ENCODE peak calls at places on chromosome 18, in seven cellular contexts. X is CD4-positive, alpha-beta T cell; U is A549; Z is WTC11; H is endothelial cell; Q is GM13976; Y is progenitor cell of endocrine pancreas. D is an unnamed sample.
A peak's percentile ranks its signal among the peaks of the same experiment; 100 is the strongest.

GRCh38 chr18:79856119-79857080 is 58.7 kb downstream of the KCNG2 start:
- DNase-seq in X (no peak), Y (no peak), Q (peak; percentile 77), Z (peak; percentile 49), U (peak; percentile 10), H (peak; percentile 44), D (no peak)

GRCh38 chr18:80107396-80107795 is 1.7 kb upstream of the ADNP2 start:
- DNase-seq in Q (no peak), H (no peak), X (no peak), Z (no peak), U (no peak), Y (no peak), D (no peak)

GRCh38 chr18:10923671-10924070 is 225.7 kb downstream of the PIEZO2 start:
- DNase-seq in Q (no peak), H (no peak), U (no peak), X (no peak), Z (no peak), Y (no peak), D (no peak)

GRCh38 chr18:26133652-26134051 is at the start of gene PSMA8:
- DNase-seq in Z (peak; percentile 45), Q (peak; percentile 40), U (no peak), X (peak; percentile 62), Y (no peak), H (peak; percentile 39), D (peak; percentile 22)

GRCh38 chr18:43312891-43313290 is 35.6 kb upstream of the SYT4 start:
- DNase-seq in Y (no peak), Z (no peak), Q (no peak), X (no peak), U (no peak), H (no peak), D (no peak)

GRCh38 chr18:23640023-23640422 is 22.7 kb downstream of the ANKRD29 start:
- DNase-seq in U (no peak), Q (no peak), X (no peak), Y (no peak), H (no peak), Z (no peak), D (no peak)

GRCh38 chr18:40124107-40124506 is 1830.9 kb upstream of the PIK3C3 start:
- DNase-seq in X (no peak), U (no peak), H (no peak), Y (no peak), Q (no peak), Z (no peak), D (no peak)

GRCh38 chr18:3330622-3331021 is 68.7 kb downstream of the MYL12B start:
- DNase-seq in U (no peak), Y (no peak), H (no peak), Z (no peak), Q (no peak), X (no peak), D (no peak)

GRCh38 chr18:79583984-79584401 is 95.6 kb upstream of the CTDP1 start:
- DNase-seq in X (no peak), Z (no peak), H (no peak), U (no peak), Y (no peak), Q (no peak), D (no peak)

GRCh38 chr18:34729264-34729663 is 19.2 kb downstream of the DTNA start:
- DNase-seq in U (peak; percentile 10), X (no peak), Z (peak; percentile 45), Y (no peak), H (peak; percentile 28), Q (peak; percentile 18), D (no peak)

GRCh38 chr18:33577688-33578370 is at the start of gene ASXL3:
- DNase-seq in X (no peak), Y (peak; percentile 52), Z (peak; percentile 31), H (peak; percentile 41), U (no peak), Q (peak; percentile 56), D (no peak)

GRCh38 chr18:68699043-68699442 is 15.9 kb downstream of the TMX3 start:
- DNase-seq in X (no peak), H (no peak), Q (no peak), Z (no peak), U (no peak), Y (no peak), D (no peak)

GRCh38 chr18:44900627-44901026 is 219.9 kb downstream of the SETBP1 start:
- DNase-seq in Z (no peak), U (no peak), H (no peak), X (no peak), Q (no peak), Y (no peak), D (no peak)

GRCh38 chr18:13613591-13614317 is 112.6 kb downstream of the FAM210A start:
- DNase-seq in Y (no peak), U (no peak), Q (peak; percentile 61), Z (no peak), X (no peak), H (no peak), D (no peak)

GRCh38 chr18:27558388-27559158 is 373.5 kb upstream of the CHST9 start:
- DNase-seq in Z (no peak), X (no peak), Q (no peak), U (no peak), Y (no peak), H (no peak), D (no peak)

GRCh38 chr18:70382032-70382431 is 93.2 kb downstream of the SOCS6 start:
- DNase-seq in Q (no peak), Y (no peak), Z (no peak), H (no peak), X (no peak), U (no peak), D (no peak)

GRCh38 chr18:54075681-54076080 is 148.8 kb downstream of the MBD2 start:
- DNase-seq in Q (no peak), Z (no peak), X (no peak), Y (no peak), H (no peak), U (no peak), D (no peak)

GRCh38 chr18:54187372-54187771 is 37.1 kb downstream of the MBD2 start:
- DNase-seq in H (no peak), U (no peak), Q (no peak), Y (no peak), X (no peak), Z (no peak), D (no peak)

GRCh38 chr18:72868666-72869661 is 1.2 kb upstream of the NETO1 start:
- DNase-seq in Y (peak; percentile 24), U (no peak), H (peak; percentile 36), X (no peak), Z (peak; percentile 28), Q (peak; percentile 40), D (peak; percentile 24)

GRCh38 chr18:70496749-70497294 is 208.0 kb downstream of the SOCS6 start:
- DNase-seq in H (no peak), Y (no peak), X (no peak), U (no peak), Q (no peak), Z (no peak), D (no peak)

GRCh38 chr18:25672490-25672889 is 320.5 kb upstream of the ZNF521 start:
- DNase-seq in H (peak; percentile 31), U (no peak), Q (no peak), X (no peak), Z (peak; percentile 81), Y (no peak), D (no peak)

GRCh38 chr18:36394486-36394885 is 97.0 kb downstream of the FHOD3 start:
- DNase-seq in Z (no peak), X (no peak), Y (no peak), Q (no peak), H (no peak), U (no peak), D (no peak)

GRCh38 chr18:57906852-57907251 is 103.7 kb upstream of the ATP8B1 start:
- DNase-seq in X (no peak), U (peak; percentile 10), Y (no peak), Z (peak; percentile 17), Q (no peak), H (no peak), D (no peak)
- TF ChIP-seq CTCF in X (no peak), U (no peak), Y (peak; percentile 18), Z (no peak), Q (no peak), H (no peak), D (no peak)

GRCh38 chr18:58043452-58044369 is at the start of gene NEDD4L:
- DNase-seq in U (peak; percentile 55), X (peak; percentile 66), H (peak; percentile 84), Z (peak; percentile 83), Q (peak; percentile 89), Y (peak; percentile 71), D (peak; percentile 83)
- TF ChIP-seq CTCF in U (peak; percentile 72), X (peak; percentile 80), H (peak; percentile 57), Z (peak; percentile 32), Q (peak; percentile 78), Y (peak; percentile 86), D (no peak)

DNA sequence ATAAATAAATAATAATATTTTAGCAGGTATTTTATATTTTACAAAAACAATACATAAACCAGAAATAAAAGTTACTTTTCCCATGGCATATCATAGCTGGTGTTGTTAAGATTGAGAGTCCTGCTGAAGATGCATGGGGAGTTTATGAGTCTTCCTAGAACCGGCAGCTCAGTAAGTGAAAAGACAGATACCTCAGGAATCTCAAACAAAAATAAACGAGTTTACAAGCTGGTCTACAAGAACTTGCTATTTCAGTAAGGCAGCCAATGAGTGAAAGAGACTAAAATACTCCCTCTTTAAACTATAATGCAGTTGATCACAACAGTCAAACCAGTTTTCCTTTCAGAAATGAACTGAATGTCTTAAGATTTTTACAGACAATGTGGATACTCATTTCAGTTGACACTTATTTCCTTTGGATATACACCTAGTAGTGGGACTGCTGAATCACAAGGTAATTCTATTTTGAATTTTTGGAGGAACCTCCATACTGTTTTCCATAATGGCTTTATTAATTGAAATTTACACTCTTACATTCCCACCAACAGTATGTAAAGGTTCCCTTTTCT is 8.9 kb downstream of the GAREM1 start:
- DNase-seq in Y (no peak), H (no peak), Q (no peak), X (no peak), Z (no peak), U (no peak), D (no peak)
- TF ChIP-seq CTCF in Y (peak; percentile 17), H (peak; percentile 73), Q (no peak), X (no peak), Z (no peak), U (no peak), D (no peak)

GRCh38 chr18:7568426-7568825 is 1.3 kb downstream of the PTPRM start:
- DNase-seq in Q (no peak), U (no peak), Y (peak; percentile 79), X (no peak), Z (peak; percentile 70), H (peak; percentile 72), D (no peak)
- TF ChIP-seq CTCF in Q (no peak), U (no peak), Y (peak; percentile 62), X (no peak), Z (no peak), H (peak; percentile 51), D (no peak)

GRCh38 chr18:5772706-5773105 is 122.6 kb downstream of the TMEM200C start:
- DNase-seq in Y (no peak), Q (no peak), Z (no peak), U (no peak), X (no peak), H (no peak), D (no peak)

GRCh38 chr18:5772271-5772670 is 123.1 kb downstream of the TMEM200C start:
- DNase-seq in Y (no peak), Z (no peak), Q (no peak), X (no peak), U (no peak), H (no peak), D (no peak)

GRCh38 chr18:5768454-5768853 is 126.9 kb downstream of the TMEM200C start:
- DNase-seq in H (no peak), U (no peak), Y (no peak), Q (no peak), X (no peak), Z (no peak), D (no peak)

GRCh38 chr18:5770176-5770575 is 125.1 kb downstream of the TMEM200C start:
- DNase-seq in Y (no peak), Z (no peak), H (no peak), Q (no peak), U (no peak), X (no peak), D (no peak)
- TF ChIP-seq CTCF in Y (no peak), Z (no peak), H (no peak), Q (no peak), U (no peak), X (no peak), D (no peak)